ENCODE peak calls at places on chromosomes 11 and 22, in six cellular contexts. H, P, T, C, J and M are unnamed samples.

GRCh38 chr22:49951986-49952896 is 8.3 kb upstream of the PIM3 start:
- DNase-seq in J (no peak), P (peak), H (peak), C (no peak), T (no peak), M (no peak)

GRCh38 chr22:30238661-30239420 is 7.7 kb downstream of the LIF start:
- DNase-seq in P (no peak), C (no peak), J (no peak), T (no peak), H (no peak), M (peak)

GRCh38 chr11:44894217-44894617 is 56.5 kb downstream of the TP53I11 start:
- DNase-seq in P (peak), C (no peak), H (peak), J (no peak), T (peak), M (peak)

GRCh38 chr11:60872952-60873524 is 5.7 kb downstream of the ZP1 start:
- DNase-seq in T (no peak), H (no peak), C (no peak), P (peak), J (no peak), M (peak)

GRCh38 chr22:27690596-27690995 is 111.0 kb downstream of the MN1 start:
- DNase-seq in J (no peak), H (no peak), P (no peak), C (no peak), T (no peak), M (no peak)

GRCh38 chr11:83009999-83010398 is 61.7 kb downstream of the RAB30 start:
- DNase-seq in C (no peak), H (no peak), T (no peak), J (no peak), P (no peak), M (no peak)

GRCh38 chr11:27013741-27014415 is 20.0 kb downstream of the FIBIN start:
- DNase-seq in H (no peak), P (no peak), J (no peak), C (peak), T (no peak), M (no peak)

GRCh38 chr11:85827768-85828639 is 17.1 kb upstream of the SYTL2 start:
- DNase-seq in H (no peak), P (peak), J (no peak), C (peak), T (no peak), M (no peak)

GRCh38 chr22:19597399-19597735 is 73.2 kb upstream of the CLDN5 start:
- DNase-seq in H (no peak), J (no peak), C (no peak), T (peak), P (no peak), M (peak)

GRCh38 chr22:22386602-22387385 is 121.7 kb downstream of the ZNF280B start:
- DNase-seq in T (no peak), J (no peak), H (peak), P (no peak), C (no peak), M (no peak)

GRCh38 chr11:69662021-69662698 is 13.0 kb downstream of the LTO1 start:
- DNase-seq in C (no peak), T (no peak), J (no peak), P (no peak), H (peak), M (no peak)

GRCh38 chr22:49955581-49956417 is 4.8 kb upstream of the PIM3 start:
- DNase-seq in J (no peak), C (no peak), H (no peak), T (no peak), P (no peak), M (no peak)

GRCh38 chr22:37544955-37545702 is 15.2 kb upstream of the CDC42EP1 start:
- DNase-seq in C (no peak), J (no peak), T (peak), H (peak), P (peak), M (peak)

GRCh38 chr22:36340621-36341020 is 47.1 kb downstream of the MYH9 start:
- DNase-seq in C (no peak), J (no peak), P (no peak), T (no peak), H (peak), M (no peak)

GRCh38 chr22:45757068-45757467 is 85.4 kb downstream of the ATXN10 start:
- DNase-seq in P (no peak), C (no peak), J (no peak), H (no peak), T (no peak), M (no peak)

GRCh38 chr11:117073539-117073938 is 24.7 kb downstream of the SIK3 start:
- DNase-seq in C (no peak), P (no peak), T (no peak), H (no peak), J (no peak), M (no peak)

GRCh38 chr22:33299245-33299956 is 241.2 kb upstream of the SYN3 start:
- DNase-seq in H (no peak), J (no peak), P (no peak), T (no peak), C (no peak), M (no peak)

GRCh38 chr11:127919206-127920000 is 668.0 kb downstream of the ETS1 start:
- DNase-seq in C (peak), T (no peak), P (peak), H (no peak), J (no peak), M (no peak)

GRCh38 chr11:35487532-35488078 is 37.8 kb downstream of the PAMR1 start:
- DNase-seq in C (no peak), P (peak), J (no peak), T (no peak), H (peak), M (peak)

GRCh38 chr22:40620464-40621046 is 16.0 kb downstream of the MRTFA start:
- DNase-seq in P (peak), C (peak), H (no peak), J (no peak), T (no peak), M (peak)

GRCh38 chr11:72609451-72609850 is 64.8 kb downstream of the PDE2A start:
- DNase-seq in C (no peak), J (no peak), P (peak), H (no peak), T (no peak), M (no peak)

GRCh38 chr22:37330200-37331033 is 48.1 kb downstream of the CYTH4 start:
- DNase-seq in C (peak), J (no peak), H (peak), P (peak), T (no peak), M (peak)

GRCh38 chr11:64266339-64266738 is 15.0 kb downstream of the PLCB3 start:
- DNase-seq in P (no peak), J (no peak), H (no peak), T (no peak), C (no peak), M (no peak)

GRCh38 chr11:69480547-69481392 is 693 bp upstream of the LINC01488 start:
- DNase-seq in J (no peak), T (no peak), H (peak), P (no peak), C (no peak), M (no peak)

GRCh38 chr11:31798057-31799035 is 12.8 kb downstream of the PAX6 start:
- DNase-seq in C (no peak), P (no peak), J (no peak), H (no peak), T (no peak), M (no peak)

GRCh38 chr11:34501500-34501899 is 12.1 kb downstream of the ELF5 start:
- DNase-seq in J (no peak), P (peak), T (no peak), C (no peak), H (peak), M (no peak)

GRCh38 chr11:43738600-43739409 is 58.3 kb downstream of the HSD17B12 start:
- DNase-seq in P (peak), C (peak), J (no peak), H (peak), T (no peak), M (peak)